ENCODE peak calls at places on chromosomes 3 and 15, in nine cellular contexts. E is adrenal gland, N is H1, O is epithelial cell of prostate, I is psoas muscle, X is heart left ventricle, Y is cardiac muscle cell, U is SJSA1, H is sigmoid colon. G is an unnamed sample.

GRCh38 chr3:48398701-48399386 is 26.8 kb downstream of the FBXW12 start:
- DNase-seq in E (peak; percentile 43), N (no peak), O (no peak), I (no peak), X (no peak), Y (no peak), U (no peak), H (no peak), G (no peak)

GRCh38 chr3:136106101-136106500 is 90.0 kb downstream of the MSL2 start:
- DNase-seq in E (no peak), N (no peak), O (no peak), I (no peak), X (no peak), Y (peak; percentile 3), U (no peak), H (no peak), G (no peak)

GRCh38 chr3:129121016-129121791 is 400 bp downstream of the RAB43 start:
- DNase-seq in E (no peak), N (no peak), O (no peak), I (no peak), X (no peak), Y (no peak), U (no peak), H (no peak), G (no peak)

GRCh38 chr15:85897818-85898717 is 103.3 kb upstream of the KLHL25 start:
- DNase-seq in E (no peak), N (peak; percentile 27), O (no peak), I (no peak), X (no peak), Y (peak; percentile 8), U (no peak), H (no peak), G (no peak)

GRCh38 chr15:33960160-33960559 is 8.1 kb upstream of the CHRM5 start:
- DNase-seq in E (no peak), N (no peak), O (no peak), I (no peak), X (no peak), Y (peak; percentile 28), U (no peak), H (no peak), G (no peak)

GRCh38 chr3:17955411-17955810 is 213.0 kb upstream of the TBC1D5 start:
- DNase-seq in E (no peak), N (no peak), O (no peak), I (no peak), X (no peak), Y (no peak), U (no peak), H (no peak), G (no peak)

GRCh38 chr15:90407871-90408317 is 19.9 kb downstream of the IQGAP1 start:
- DNase-seq in E (no peak), N (no peak), O (no peak), I (no peak), X (no peak), Y (peak; percentile 72), U (no peak), H (no peak), G (no peak)

GRCh38 chr3:185498503-185499396 is at the start of gene TMEM41A:
- DNase-seq in E (peak; percentile 97), N (peak; percentile 73), O (peak; percentile 61), I (peak; percentile 96), X (peak; percentile 94), Y (peak; percentile 95), U (peak; percentile 92), H (peak; percentile 95), G (peak; percentile 95)

GRCh38 chr3:11288786-11289637 is 16.8 kb downstream of the ATG7 start:
- DNase-seq in E (peak; percentile 54), N (no peak), O (peak; percentile 64), I (no peak), X (peak; percentile 25), Y (peak; percentile 96), U (peak; percentile 51), H (no peak), G (no peak)

GRCh38 chr3:12255393-12255792 is 33.5 kb upstream of the PPARG start:
- DNase-seq in E (no peak), N (no peak), O (no peak), I (no peak), X (no peak), Y (no peak), U (no peak), H (no peak), G (no peak)

GRCh38 chr15:77869021-77869895 is 208.3 kb downstream of the TBC1D2B start:
- DNase-seq in E (no peak), N (no peak), O (no peak), I (peak; percentile 35), X (no peak), Y (no peak), U (no peak), H (peak; percentile 50), G (peak; percentile 3)

GRCh38 chr3:197878427-197878826 is 71.6 kb upstream of the RPL35A start:
- DNase-seq in E (no peak), N (no peak), O (no peak), I (no peak), X (no peak), Y (no peak), U (no peak), H (no peak), G (no peak)

GRCh38 chr3:70736009-70736408 is 423.6 kb upstream of the MDFIC2 start:
- DNase-seq in E (no peak), N (no peak), O (peak; percentile 33), I (no peak), X (no peak), Y (no peak), U (no peak), H (no peak), G (no peak)

DNA sequence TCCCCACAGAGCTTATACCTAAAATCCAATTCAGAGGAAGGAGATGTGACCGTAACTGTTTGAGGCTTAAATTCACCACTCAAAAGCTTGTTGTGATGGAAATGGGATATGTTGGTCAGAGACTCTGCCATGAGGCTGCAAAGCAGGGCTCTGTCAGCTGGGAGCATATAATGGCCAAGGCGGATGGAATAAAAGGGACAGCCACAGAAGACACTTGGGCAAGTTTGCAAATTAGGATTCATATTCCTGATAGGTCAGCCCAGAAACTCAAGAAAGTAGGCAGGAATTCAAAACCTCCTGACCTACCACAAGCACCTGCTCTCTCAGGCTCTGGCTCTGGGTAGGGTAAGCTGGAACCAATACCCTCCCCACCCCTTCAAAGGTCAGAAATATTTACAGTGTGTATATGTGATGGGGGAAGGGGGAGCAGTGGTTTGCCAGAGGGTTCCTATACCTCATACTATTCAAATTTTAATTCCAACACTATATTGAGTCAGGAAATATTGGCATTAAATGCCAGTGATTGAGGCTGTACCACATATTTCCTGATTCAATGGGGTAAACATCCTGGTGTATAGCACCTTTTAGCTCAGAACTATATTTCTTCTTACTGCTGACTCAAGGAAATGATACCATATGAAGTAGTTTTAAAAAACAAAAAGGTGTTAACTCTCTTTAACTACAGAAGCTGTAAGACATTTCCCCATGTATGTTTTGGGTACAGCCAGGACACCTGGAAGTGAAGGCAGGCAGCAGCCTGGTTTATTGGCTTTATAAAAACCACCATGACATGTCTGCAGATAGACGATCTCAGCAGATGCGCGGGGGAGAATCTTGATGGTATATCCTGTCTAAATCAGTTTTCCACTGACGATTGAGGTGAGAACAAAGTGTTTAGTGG is 19.2 kb downstream of the FYCO1 start:
- DNase-seq in E (no peak), N (no peak), O (no peak), I (no peak), X (no peak), Y (no peak), U (no peak), H (no peak), G (no peak)
- H3K27ac ChIP-seq in E (no peak overlapping the region), N (no peak overlapping the region), O (no peak overlapping the region), I (peak overlapping the region; percentile 99), X (no peak overlapping the region), Y (no peak overlapping the region), U (no peak overlapping the region), H (peak overlapping the region; percentile 15), G (no peak overlapping the region)

DNA sequence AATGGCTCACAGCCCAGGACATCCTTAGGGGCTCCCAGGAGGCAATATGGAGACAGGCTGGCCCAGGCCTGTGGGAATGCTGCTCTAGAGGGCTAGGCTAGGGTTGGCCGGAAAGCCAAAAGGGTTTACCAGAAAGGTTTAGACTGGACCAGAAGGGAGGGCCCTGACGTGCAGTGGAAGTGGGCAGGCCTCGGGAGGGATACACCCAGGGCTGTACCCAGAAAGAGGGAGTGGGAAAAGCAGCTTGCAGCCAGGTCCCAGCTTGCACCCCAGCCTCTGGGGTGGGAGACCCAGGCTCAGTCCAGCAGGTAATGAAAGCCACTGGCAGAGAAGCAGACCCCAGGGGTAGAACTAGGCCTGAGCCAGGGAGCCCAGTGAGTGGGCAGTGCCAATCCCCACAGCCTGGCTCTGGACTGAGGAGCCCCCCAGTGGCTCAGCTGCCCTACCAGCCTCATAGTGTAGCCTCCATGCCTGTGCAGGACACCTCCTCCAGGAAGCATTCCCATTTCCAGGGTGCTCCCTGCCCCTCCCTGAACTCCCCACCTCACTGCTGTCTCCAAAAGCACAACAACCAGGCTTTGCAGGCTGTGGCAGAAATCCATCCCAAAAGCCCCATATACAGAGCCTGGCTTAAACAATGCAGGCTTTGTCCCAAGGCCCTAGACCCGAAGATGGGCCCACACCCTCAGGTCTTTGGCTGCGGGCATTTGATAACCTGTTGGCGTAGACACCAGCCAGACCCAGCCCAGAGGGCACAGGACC is 3.5 kb downstream of the GORASP1 start:
- DNase-seq in E (peak; percentile 49), N (no peak), O (no peak), I (no peak), X (no peak), Y (no peak), U (peak; percentile 22), H (no peak), G (no peak)
- H3K27ac ChIP-seq in E (no peak overlapping the region), N (no peak overlapping the region), O (no peak overlapping the region), I (peak overlapping the region; percentile 100), X (peak overlapping the region; percentile 29), Y (no peak overlapping the region), U (no peak overlapping the region), H (no peak overlapping the region), G (peak overlapping the region; percentile 47)

GRCh38 chr3:53257465-53257864 is 1.6 kb upstream of the TKT start:
- DNase-seq in E (no peak), N (no peak), O (no peak), I (peak; percentile 30), X (no peak), Y (no peak), U (no peak), H (no peak), G (no peak)

GRCh38 chr3:53260286-53260785 is 4.5 kb upstream of the TKT start:
- DNase-seq in E (no peak), N (no peak), O (no peak), I (peak; percentile 24), X (no peak), Y (no peak), U (no peak), H (no peak), G (no peak)

GRCh38 chr3:53259427-53260259 is 3.8 kb upstream of the TKT start:
- DNase-seq in E (no peak), N (no peak), O (no peak), I (no peak), X (no peak), Y (no peak), U (no peak), H (no peak), G (peak; percentile 25)

GRCh38 chr3:53256704-53257055 is 858 bp upstream of the TKT start:
- DNase-seq in E (no peak), N (no peak), O (no peak), I (peak; percentile 25), X (no peak), Y (no peak), U (no peak), H (no peak), G (no peak)

GRCh38 chr3:53258600-53259426 is 3.0 kb upstream of the TKT start:
- DNase-seq in E (no peak), N (no peak), O (no peak), I (no peak), X (no peak), Y (no peak), U (no peak), H (no peak), G (no peak)
- H3K27ac ChIP-seq in E (no peak overlapping the region), N (peak overlapping the region; percentile 74), O (no peak overlapping the region), I (no peak overlapping the region), X (peak overlapping the region; percentile 71), Y (no peak overlapping the region), U (no peak overlapping the region), H (no peak overlapping the region), G (peak overlapping the region; percentile 87)

GRCh38 chr3:60081381-60082095 is 1031.7 kb upstream of the CFAP20DC start:
- DNase-seq in E (no peak), N (no peak), O (no peak), I (no peak), X (no peak), Y (no peak), U (no peak), H (no peak), G (no peak)
- H3K27ac ChIP-seq in E (no peak overlapping the region), N (no peak overlapping the region), O (no peak overlapping the region), I (no peak overlapping the region), X (no peak overlapping the region), Y (no peak overlapping the region), U (no peak overlapping the region), H (no peak overlapping the region), G (no peak overlapping the region)